ENCODE peak calls at places on chromosomes 13 and 19, in four cellular contexts. X, F, U and B are unnamed samples.

GRCh38 chr19:13022111-13022858 is 27.0 kb downstream of the NFIX start:
- DNase-seq in X (no peak), F (no peak), U (peak), B (peak)

GRCh38 chr13:44040070-44040753 is 160.5 kb downstream of the LACC1 start:
- DNase-seq in F (no peak), U (peak), X (no peak), B (no peak)

GRCh38 chr13:76992548-76993001 is 694 bp downstream of the CLN5 start:
- DNase-seq in F (no peak), X (no peak), U (peak), B (no peak)

GRCh38 chr13:66809496-66809895 is 420.6 kb downstream of the PCDH9 start:
- DNase-seq in U (peak), F (no peak), X (no peak), B (no peak)

GRCh38 chr19:4660181-4660791 is 9.9 kb downstream of the MYDGF start:
- DNase-seq in X (no peak), F (no peak), U (no peak), B (no peak)

GRCh38 chr19:1496714-1497577 is 6.0 kb downstream of the REEP6 start:
- DNase-seq in X (no peak), F (no peak), U (no peak), B (no peak)

GRCh38 chr19:56295531-56296455 is 18.8 kb downstream of the ZSCAN5A start:
- DNase-seq in F (no peak), X (no peak), U (no peak), B (no peak)

GRCh38 chr19:10826236-10826635 is 9.8 kb downstream of the TMED1 start:
- DNase-seq in X (no peak), F (no peak), U (no peak), B (no peak)

GRCh38 chr19:30620354-30620753 is 248.2 kb downstream of the ZNF536 start:
- DNase-seq in X (no peak), F (no peak), U (no peak), B (no peak)

GRCh38 chr19:4968462-4969291 is at the start of gene KDM4B:
- DNase-seq in U (peak), X (peak), F (peak), B (peak)

GRCh38 chr13:32993109-32993508 is 23.1 kb upstream of the KL start:
- DNase-seq in U (no peak), F (no peak), X (no peak), B (no peak)

GRCh38 chr19:38231918-38232317 is 7.9 kb upstream of the DPF1 start:
- DNase-seq in X (no peak), F (no peak), U (no peak), B (no peak)

DNA sequence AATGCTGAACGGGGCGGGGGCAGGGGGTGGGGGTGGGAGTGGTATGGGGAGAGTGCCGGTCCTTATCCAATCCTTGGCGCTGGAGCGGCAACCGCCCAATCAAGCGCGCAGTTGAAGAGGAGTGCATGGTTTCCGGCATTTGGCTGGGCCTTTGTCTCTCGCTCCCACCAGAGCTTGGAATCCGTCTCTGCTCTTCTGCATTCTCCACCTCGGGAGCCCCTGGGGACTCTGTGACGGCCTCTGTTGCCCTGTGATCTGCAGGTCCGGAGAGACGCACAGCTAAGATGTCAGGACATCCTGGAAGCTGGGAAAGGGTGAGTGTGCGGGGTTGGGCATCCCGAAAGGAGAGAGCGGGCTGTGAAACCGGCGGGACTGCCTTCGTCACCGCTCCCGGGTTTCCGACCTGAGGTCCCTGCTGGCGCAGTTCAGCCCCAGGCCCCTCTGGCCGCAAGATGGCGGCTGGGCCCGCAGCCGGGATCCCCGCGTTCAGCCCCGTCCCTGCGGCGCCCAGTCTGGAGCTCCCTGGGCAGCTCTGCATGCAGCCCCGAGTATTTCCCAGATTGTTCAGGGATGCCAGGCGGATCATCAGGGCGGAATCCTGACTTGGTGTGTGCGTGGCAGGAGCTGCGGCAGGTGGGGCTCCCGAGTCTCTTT is 53.6 kb upstream of the ZNF254 start:
- DNase-seq in U (peak), F (peak), X (peak), B (peak)
- TF ChIP-seq CTCF in U (peak), F (no peak), X (no peak), B (peak)

GRCh38 chr13:24053505-24054251 is 106.8 kb upstream of the SPATA13 start:
- DNase-seq in U (peak), F (no peak), X (peak), B (no peak)

GRCh38 chr13:24050796-24051715 is 109.5 kb upstream of the SPATA13 start:
- DNase-seq in F (no peak), U (no peak), X (no peak), B (no peak)

GRCh38 chr13:24050292-24050711 is 110.2 kb upstream of the SPATA13 start:
- DNase-seq in X (no peak), U (peak), F (no peak), B (no peak)

GRCh38 chr13:24052547-24052981 is 108.0 kb upstream of the SPATA13 start:
- DNase-seq in F (no peak), X (no peak), U (peak), B (no peak)
- TF ChIP-seq CTCF in F (no peak), X (no peak), U (peak), B (no peak)

DNA sequence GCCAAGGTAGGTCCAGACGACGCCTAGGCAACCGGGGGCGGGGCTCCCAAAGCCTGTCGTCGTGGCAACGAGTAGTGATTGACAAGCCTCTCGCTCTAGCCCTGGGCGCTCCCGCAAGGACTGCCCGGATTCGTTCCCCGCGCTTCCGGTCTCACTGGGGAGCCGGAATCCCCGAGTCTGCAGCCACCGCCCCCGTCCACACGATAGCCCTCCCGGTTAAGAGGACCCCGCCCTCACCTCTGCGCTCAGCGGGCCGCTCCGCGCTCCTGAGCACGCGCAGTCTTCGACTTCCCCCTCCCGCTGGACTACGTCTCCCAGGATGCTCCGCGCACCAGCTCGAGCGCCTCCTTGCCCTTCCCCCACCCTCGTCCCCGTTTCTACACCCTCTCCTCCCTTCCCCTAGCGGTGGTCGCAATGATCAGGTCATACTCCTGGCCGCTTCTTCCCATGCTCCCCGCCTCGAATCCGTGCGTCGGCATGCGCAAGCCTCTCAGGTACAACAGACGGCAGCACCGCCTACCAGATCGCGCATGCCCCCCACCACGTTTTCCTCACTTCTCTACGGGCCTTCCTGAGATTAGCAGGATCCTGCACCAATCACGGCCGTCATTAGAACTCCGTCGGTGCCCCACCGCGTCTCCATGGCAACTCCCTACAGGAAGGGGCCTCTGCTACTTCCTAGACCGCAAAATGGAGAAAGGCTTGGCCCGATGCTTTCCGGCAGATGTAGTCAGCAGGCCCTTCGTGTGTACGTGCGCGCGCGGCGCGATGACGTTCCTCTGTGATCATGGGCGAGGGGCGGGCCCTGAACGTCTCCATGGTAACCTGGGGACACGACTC is at the start of gene MZF1:
- DNase-seq in X (no peak), U (peak), F (peak), B (peak)
- TF ChIP-seq CTCF in X (no peak), U (no peak), F (peak), B (peak)

GRCh38 chr13:51733656-51734334 is 70.2 kb downstream of the DHRS12 start:
- DNase-seq in U (peak), X (no peak), F (no peak), B (no peak)
- TF ChIP-seq CTCF in U (no peak), X (no peak), F (no peak), B (no peak)

GRCh38 chr13:64819081-64819480 is 2411.1 kb downstream of the PCDH9 start:
- DNase-seq in X (no peak), F (no peak), U (peak), B (no peak)
- TF ChIP-seq CTCF in X (no peak), F (no peak), U (no peak), B (no peak)

GRCh38 chr19:43148233-43148632 is 38.1 kb downstream of the PSG5 start:
- DNase-seq in X (peak), F (no peak), U (peak), B (peak)

GRCh38 chr19:43152217-43152616 is 34.1 kb downstream of the PSG5 start:
- DNase-seq in U (peak), X (peak), F (no peak), B (no peak)
- TF ChIP-seq CTCF in U (no peak), X (no peak), F (no peak), B (no peak)

GRCh38 chr13:41995946-41996345 is 35.0 kb upstream of the VWA8 start:
- DNase-seq in F (no peak), X (no peak), U (peak), B (no peak)
- TF ChIP-seq CTCF in F (no peak), X (no peak), U (no peak), B (no peak)

GRCh38 chr19:58519087-58519354 is 589 bp downstream of the ZBTB45 start:
- DNase-seq in X (no peak), F (no peak), U (peak), B (no peak)

GRCh38 chr19:58516246-58516836 is 3.3 kb downstream of the ZBTB45 start:
- DNase-seq in X (no peak), F (no peak), U (no peak), B (no peak)

GRCh38 chr19:58515259-58515658 is 3.5 kb upstream of the SLC27A5 start:
- DNase-seq in F (no peak), X (no peak), U (no peak), B (no peak)

GRCh38 chr19:58518261-58519086 is 1.1 kb downstream of the ZBTB45 start:
- DNase-seq in X (no peak), U (no peak), F (no peak), B (no peak)

DNA sequence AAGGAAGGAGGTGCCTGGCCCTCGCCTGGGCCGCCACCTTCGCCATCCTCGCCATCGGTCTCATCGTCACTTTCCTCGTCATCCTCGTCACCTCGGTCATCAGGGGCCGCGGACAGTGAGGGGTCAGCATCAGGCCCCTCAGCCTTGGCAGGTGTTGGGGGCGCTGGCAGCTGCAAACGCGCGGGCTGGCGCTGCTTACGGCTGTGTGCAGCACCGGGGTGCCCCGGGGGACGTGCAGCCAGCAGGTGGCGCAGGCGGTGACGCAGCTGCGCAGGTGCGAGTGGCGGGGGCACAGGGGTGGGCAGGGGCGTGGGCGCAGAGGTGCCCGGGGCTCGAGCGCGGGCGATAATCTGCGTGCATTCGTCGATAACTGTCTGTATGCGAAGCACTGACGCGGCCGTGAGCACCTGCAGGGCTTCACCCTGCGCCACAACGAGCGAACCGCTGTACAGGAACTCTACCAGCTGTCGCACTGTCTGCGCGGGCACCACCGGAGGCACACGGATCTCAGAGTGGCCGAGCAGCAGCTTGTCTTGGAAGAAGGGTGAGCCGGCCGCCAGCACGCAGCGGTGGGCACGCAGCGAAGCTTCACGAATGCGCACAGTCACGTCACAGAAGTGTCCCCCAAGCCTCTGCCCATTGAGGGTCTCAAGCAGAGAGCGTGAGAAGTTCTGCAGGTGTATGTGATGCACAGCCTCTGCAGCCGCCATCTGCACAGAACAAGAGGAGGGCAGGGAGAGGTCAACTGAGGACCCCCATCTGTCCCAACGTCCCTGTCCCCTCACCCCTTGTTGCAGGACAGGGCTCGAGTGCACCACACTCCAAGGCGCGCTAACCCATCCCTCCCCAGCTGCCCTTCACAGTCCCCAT is 2.4 kb downstream of the ZBTB45 start:
- DNase-seq in F (no peak), U (no peak), X (no peak), B (no peak)
- TF ChIP-seq CTCF in F (no peak), U (no peak), X (no peak), B (no peak)

DNA sequence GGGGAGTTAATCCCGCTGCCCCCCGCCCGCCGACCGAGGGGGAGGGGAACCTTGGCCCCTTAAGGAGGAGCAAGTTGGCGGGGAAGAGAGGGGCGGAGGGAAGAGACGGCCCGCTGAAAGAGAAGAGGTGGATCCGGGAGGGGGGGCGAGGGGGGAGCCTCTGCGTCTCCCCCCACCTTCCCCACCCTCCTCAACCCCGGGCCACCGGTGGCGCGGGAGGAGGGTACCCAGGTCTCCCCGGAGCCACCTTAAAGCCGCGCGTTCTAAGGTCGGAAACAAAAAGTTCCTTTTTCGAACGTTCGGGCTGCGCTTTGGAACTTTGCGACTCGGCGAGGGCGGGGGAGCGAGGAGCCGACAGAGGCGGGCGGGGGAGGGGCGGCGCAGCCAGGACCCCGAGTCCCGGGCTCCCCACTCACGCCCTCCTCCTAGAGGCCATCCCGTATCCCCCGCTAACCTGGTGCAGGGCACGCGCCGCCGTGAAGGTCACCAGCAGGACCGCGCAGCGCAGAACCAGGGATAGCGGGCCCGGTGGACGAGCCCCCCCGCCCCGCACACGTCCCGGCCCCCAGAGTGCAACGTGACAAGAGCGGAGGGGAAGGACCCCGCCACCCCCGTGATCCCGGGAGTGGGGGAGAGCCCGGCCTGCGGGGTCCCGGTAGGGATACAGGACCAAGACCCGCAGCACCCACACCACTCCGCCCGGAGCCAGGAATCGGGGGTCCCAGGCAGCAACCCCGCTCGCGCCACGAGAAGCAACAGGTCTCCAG is 662 bp downstream of the ERF start:
- DNase-seq in X (no peak), F (no peak), U (peak), B (no peak)
- TF ChIP-seq CTCF in X (no peak), F (no peak), U (no peak), B (no peak)